ENCODE peak calls at places on chromosome 19, in six cellular contexts. X is adrenal gland, T is thoracic aorta, E is AG09309, A is lower leg skin, I is ovary. V is an unnamed sample.

GRCh38 chr19:41997121-41997850 is 3.3 kb upstream of the ATP1A3 start:
- DNase-seq in X (peak), E (no peak), T (no peak), I (no peak), A (no peak), V (no peak)

GRCh38 chr19:28234637-28235036 is 978.3 kb downstream of the UQCRFS1 start:
- DNase-seq in T (no peak), E (peak), A (no peak), I (no peak), X (no peak), V (no peak)

GRCh38 chr19:2464389-2464788 is 7.6 kb upstream of the LMNB2 start:
- DNase-seq in A (no peak), I (no peak), E (no peak), T (no peak), X (no peak), V (no peak)

GRCh38 chr19:10744222-10744847 is 26.5 kb downstream of the DNM2 start:
- DNase-seq in X (no peak), I (no peak), T (no peak), E (no peak), A (no peak), V (no peak)

GRCh38 chr19:30580673-30581072 is 208.5 kb downstream of the ZNF536 start:
- DNase-seq in E (no peak), A (no peak), T (no peak), I (no peak), X (no peak), V (no peak)

GRCh38 chr19:21143846-21144245 is 2.0 kb downstream of the ZNF431 start:
- DNase-seq in T (no peak), X (no peak), A (no peak), E (no peak), I (no peak), V (no peak)

GRCh38 chr19:33430674-33431277 is 57.3 kb downstream of the CEBPG start:
- DNase-seq in X (peak), A (peak), E (no peak), T (no peak), I (peak), V (peak)

GRCh38 chr19:14700711-14701110 is 10.9 kb downstream of the ZNF333 start:
- DNase-seq in I (no peak), E (no peak), X (no peak), A (peak), T (no peak), V (no peak)

GRCh38 chr19:13095393-13095784 is 7.3 kb downstream of the LYL1 start:
- DNase-seq in E (no peak), T (no peak), A (no peak), X (no peak), I (no peak), V (no peak)
- H3K4me3 ChIP-seq in E (no peak), T (peak), A (no peak), X (no peak), I (no peak), V (no peak)

DNA sequence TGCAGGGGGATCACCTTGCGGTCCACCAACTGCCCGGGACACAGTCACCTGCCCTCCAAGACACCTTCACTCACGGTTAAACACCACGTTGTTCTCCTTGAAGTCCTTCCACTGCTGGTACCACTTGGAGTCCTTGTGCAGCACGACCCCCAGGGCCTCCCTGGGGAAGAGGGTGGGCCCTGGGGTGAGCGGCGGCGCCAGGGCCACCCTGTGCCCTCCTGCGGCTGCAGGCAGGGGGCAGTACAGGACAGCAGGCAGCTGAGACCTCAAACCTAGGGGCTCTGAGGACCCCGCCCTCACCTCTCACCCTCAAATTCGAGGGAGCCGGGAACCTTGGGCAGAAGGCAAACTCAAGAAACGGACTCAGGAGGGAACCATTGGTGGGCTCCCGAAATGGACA is 7.5 kb upstream of the CTXN1 start:
- DNase-seq in E (no peak), A (no peak), I (no peak), T (no peak), X (no peak), V (no peak)
- TF ChIP-seq CTCF in E (peak), A (no peak), I (no peak), T (no peak), X (no peak), V (peak)

DNA sequence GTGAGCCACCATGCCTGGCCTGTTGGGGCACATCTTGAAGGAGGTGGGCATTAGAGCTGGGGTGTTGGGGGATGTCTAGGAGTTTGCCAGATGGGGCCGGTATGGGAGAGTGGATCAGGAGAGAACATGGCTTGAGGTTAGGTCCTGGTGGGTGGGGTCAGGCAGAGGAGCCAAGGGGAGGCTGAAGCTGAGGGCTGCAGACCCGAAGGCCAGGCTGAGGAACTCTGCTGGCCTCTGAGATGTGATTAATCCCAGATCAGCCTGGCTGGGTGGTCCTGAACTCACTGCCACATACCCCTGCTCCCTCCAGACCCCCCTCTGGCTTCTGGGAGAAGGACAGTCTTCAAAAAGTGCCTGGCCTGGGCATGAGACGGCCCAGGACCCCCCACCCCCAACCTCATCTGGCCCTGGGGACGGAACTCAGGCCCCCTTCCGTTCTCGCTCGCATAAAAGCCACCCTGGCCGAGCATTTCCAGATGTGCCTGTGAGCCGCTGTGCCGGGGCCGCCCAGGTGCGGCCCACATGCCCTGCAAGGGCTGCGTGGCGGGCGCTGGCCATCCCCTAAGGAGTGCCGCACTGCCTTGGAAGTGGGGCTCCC is 2.7 kb downstream of the FSTL3 start:
- DNase-seq in I (peak), X (no peak), A (no peak), T (no peak), E (no peak), V (no peak)
- H3K4me3 ChIP-seq in I (no peak), X (no peak), A (no peak), T (peak), E (peak), V (peak)

DNA sequence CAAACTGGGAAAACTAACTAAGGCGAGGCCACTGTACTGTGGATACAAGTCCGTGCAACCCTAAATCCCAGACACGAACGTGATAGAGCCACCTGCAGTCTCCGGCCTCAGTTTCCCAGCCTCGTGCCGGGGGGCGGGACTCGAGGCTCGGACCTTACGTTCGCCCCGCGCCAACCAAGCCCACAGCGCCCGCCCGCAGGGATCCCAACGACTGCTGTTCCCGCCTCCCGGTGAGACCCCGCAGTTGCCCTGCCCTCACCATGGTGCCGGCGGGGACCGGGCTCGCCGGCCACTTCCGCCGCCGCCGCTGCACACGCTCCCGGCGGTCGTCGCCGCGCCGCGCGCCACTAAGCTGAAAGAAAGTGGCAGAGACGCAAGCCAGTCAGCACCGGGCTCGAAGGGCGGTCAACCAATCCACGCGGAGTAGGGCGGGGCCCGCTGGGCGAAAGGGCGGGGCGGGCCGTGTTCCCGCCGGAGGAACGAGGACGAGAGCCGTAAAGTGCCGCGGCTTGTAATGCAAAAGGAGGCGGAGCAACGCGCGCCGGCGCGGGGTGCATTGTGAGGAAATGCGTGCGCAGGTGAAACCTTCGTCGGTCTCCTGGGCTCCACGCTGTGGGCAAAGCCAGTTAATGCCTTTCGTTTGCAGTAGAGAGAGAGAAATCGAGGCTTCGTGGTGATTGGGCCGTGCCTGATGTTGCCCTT is at the start of gene LSM4:
- DNase-seq in T (peak), A (peak), E (peak), X (peak), I (peak), V (peak)
- TF ChIP-seq CTCF in T (no peak), A (no peak), E (peak), X (no peak), I (no peak), V (peak)

DNA sequence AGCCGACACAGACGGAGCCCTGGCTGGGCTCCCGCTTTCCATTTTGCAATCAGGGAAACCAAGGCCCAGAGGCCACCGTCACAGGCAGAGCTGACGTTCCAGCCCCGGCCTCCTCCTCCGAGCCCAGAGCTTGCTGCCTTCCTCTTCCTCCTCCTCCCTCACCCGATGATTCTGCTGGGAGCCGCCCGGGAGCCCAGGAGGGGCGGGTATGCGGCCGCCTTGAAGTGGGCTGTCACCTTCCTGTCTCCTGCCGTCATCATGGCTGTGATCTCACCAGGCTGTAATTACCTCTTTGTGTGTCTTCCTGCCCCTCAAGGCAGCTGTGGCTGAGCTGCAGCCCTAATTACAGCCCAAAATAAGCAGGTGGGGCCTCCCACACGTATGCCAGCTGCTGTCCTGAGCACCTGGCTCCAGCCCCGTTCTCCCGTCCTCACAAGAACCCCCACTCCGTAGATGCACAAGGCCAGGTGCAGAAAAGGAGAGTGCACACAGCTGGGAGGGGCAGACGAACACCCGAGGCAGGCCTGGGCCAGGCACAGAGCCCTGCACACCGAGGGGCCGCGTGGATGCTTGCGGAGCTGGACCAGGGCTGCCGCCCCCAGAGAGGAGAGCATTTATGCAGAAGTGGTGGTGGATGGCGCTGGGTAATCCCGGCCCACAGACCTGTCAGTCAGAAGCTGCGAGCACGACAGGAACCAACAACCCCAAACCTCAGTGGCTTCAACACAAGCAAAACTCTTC is 4.0 kb downstream of the TPGS1 start:
- DNase-seq in E (no peak), T (no peak), I (no peak), X (no peak), A (no peak), V (no peak)
- H3K4me3 ChIP-seq in E (no peak), T (no peak), I (no peak), X (no peak), A (no peak), V (no peak)

GRCh38 chr19:38385057-38385803 is 2.6 kb downstream of the GGN start:
- DNase-seq in I (no peak), E (no peak), T (no peak), A (no peak), X (no peak), V (no peak)

GRCh38 chr19:38383184-38383583 is 4.7 kb downstream of the GGN start:
- DNase-seq in X (no peak), E (no peak), A (no peak), I (no peak), T (no peak), V (no peak)

GRCh38 chr19:38383743-38384142 is 4.1 kb downstream of the GGN start:
- DNase-seq in I (no peak), A (no peak), X (no peak), E (no peak), T (no peak), V (no peak)

GRCh38 chr19:38385804-38386257 is 2.0 kb downstream of the GGN start:
- DNase-seq in I (no peak), T (no peak), X (no peak), A (no peak), E (no peak), V (no peak)

GRCh38 chr19:38384209-38385027 is 3.4 kb downstream of the GGN start:
- DNase-seq in E (no peak), A (no peak), X (no peak), T (no peak), I (no peak), V (no peak)
- TF ChIP-seq CTCF in E (peak), A (no peak), X (no peak), T (no peak), I (no peak), V (peak)

V was measured in LNCaP clone FGC.